ENCODE peak calls at places on chromosomes 13 and 19, in five cellular contexts. C is heart left ventricle, Y is upper lobe of right lung, U is heart right ventricle, O is aorta. X is an unnamed sample.

GRCh38 chr19:23801798-23802197 is 43.1 kb upstream of the ZNF681 start:
- DNase-seq in C (no peak), Y (no peak), U (no peak), O (no peak), X (no peak)

GRCh38 chr19:19406878-19407639 is 1.6 kb downstream of the GATAD2A start:
- DNase-seq in C (peak; percentile 46), Y (no peak), U (no peak), O (no peak), X (peak; percentile 60)

GRCh38 chr13:111976474-111977183 is 90.3 kb upstream of the SOX1 start:
- DNase-seq in C (no peak), Y (no peak), U (no peak), O (no peak), X (no peak)

GRCh38 chr13:25922373-25922772 is 129.4 kb downstream of the SHISA2 start:
- DNase-seq in C (no peak), Y (no peak), U (no peak), O (no peak), X (no peak)

GRCh38 chr13:108463365-108463764 is 166.0 kb upstream of the MYO16 start:
- DNase-seq in C (no peak), Y (no peak), U (no peak), O (no peak), X (no peak)

GRCh38 chr13:80168089-80168850 is 172.7 kb downstream of the SPRY2 start:
- DNase-seq in C (peak; percentile 28), Y (no peak), U (no peak), O (no peak), X (no peak)

GRCh38 chr13:114049026-114049425 is 75.2 kb upstream of the C13orf46 start:
- DNase-seq in C (peak; percentile 22), Y (no peak), U (no peak), O (no peak), X (peak; percentile 59)

GRCh38 chr19:11203194-11204075 is 6.1 kb upstream of the KANK2 start:
- DNase-seq in C (peak; percentile 89), Y (peak; percentile 82), U (peak; percentile 87), O (peak; percentile 94), X (no peak)

GRCh38 chr19:35729021-35729420 is 11.2 kb downstream of the KMT2B start:
- DNase-seq in C (no peak), Y (peak; percentile 61), U (no peak), O (no peak), X (no peak)

GRCh38 chr13:26707122-26708006 is 53.2 kb downstream of the GPR12 start:
- DNase-seq in C (peak; percentile 33), Y (no peak), U (peak; percentile 36), O (no peak), X (peak; percentile 60)

GRCh38 chr13:36745436-36745835 is 71.6 kb downstream of the SERTM1 start:
- DNase-seq in C (no peak), Y (no peak), U (no peak), O (no peak), X (no peak)

GRCh38 chr13:70798385-70798784 is 690.1 kb upstream of the KLHL1 start:
- DNase-seq in C (no peak), Y (no peak), U (no peak), O (no peak), X (no peak)

GRCh38 chr13:40401911-40402776 is 264.3 kb downstream of the FOXO1 start:
- DNase-seq in C (peak; percentile 97), Y (peak; percentile 95), U (peak; percentile 95), O (peak; percentile 97), X (peak; percentile 13)

GRCh38 chr13:111908391-111908790 is 158.6 kb upstream of the SOX1 start:
- DNase-seq in C (no peak), Y (no peak), U (no peak), O (peak; percentile 62), X (no peak)

GRCh38 chr19:2274937-2275535 is 6.9 kb downstream of the PEAK3 start:
- DNase-seq in C (peak; percentile 79), Y (peak; percentile 82), U (peak; percentile 68), O (peak; percentile 87), X (peak; percentile 44)

GRCh38 chr19:1171755-1172352 is 2.2 kb downstream of the SBNO2 start:
- DNase-seq in C (no peak), Y (no peak), U (no peak), O (no peak), X (no peak)

GRCh38 chr13:44703371-44703770 is 127.2 kb upstream of the TSC22D1 start:
- DNase-seq in C (no peak), Y (no peak), U (no peak), O (no peak), X (no peak)

GRCh38 chr13:31038834-31039552 is 106.5 kb downstream of the TEX26 start:
- DNase-seq in C (no peak), Y (no peak), U (no peak), O (no peak), X (no peak)

GRCh38 chr13:63381078-63381859 is 1965.6 kb upstream of the PCDH20 start:
- DNase-seq in C (no peak), Y (no peak), U (no peak), O (no peak), X (no peak)

GRCh38 chr13:100550433-100550832 is 38.2 kb downstream of the GGACT start:
- DNase-seq in C (no peak), Y (peak; percentile 42), U (peak; percentile 23), O (no peak), X (no peak)

GRCh38 chr13:57063007-57063406 is 77.7 kb upstream of the PRR20A start:
- DNase-seq in C (no peak), Y (no peak), U (no peak), O (no peak), X (no peak)

GRCh38 chr13:99505814-99506269 is 4.6 kb downstream of the TM9SF2 start:
- DNase-seq in C (no peak), Y (no peak), U (no peak), O (no peak), X (no peak)

GRCh38 chr19:52214241-52214640 is 24.4 kb downstream of the PPP2R1A start:
- DNase-seq in C (no peak), Y (no peak), U (no peak), O (peak; percentile 39), X (no peak)

GRCh38 chr13:83975668-83976165 is 93.4 kb upstream of the SLITRK1 start:
- DNase-seq in C (no peak), Y (no peak), U (no peak), O (no peak), X (no peak)

GRCh38 chr13:76730220-76730619 is 156.0 kb downstream of the KCTD12 start:
- DNase-seq in C (no peak), Y (no peak), U (no peak), O (no peak), X (no peak)

GRCh38 chr13:50334944-50335343 is 319.7 kb downstream of the KCNRG start:
- DNase-seq in C (no peak), Y (no peak), U (no peak), O (no peak), X (no peak)
- H3K9me3 ChIP-seq in C (no peaks in the 10 kb centered on the region), Y (no peaks in the 10 kb centered on the region), U (no peaks in the 10 kb centered on the region), O (no peaks in the 10 kb centered on the region), X (no peaks in the 10 kb centered on the region)

DNA sequence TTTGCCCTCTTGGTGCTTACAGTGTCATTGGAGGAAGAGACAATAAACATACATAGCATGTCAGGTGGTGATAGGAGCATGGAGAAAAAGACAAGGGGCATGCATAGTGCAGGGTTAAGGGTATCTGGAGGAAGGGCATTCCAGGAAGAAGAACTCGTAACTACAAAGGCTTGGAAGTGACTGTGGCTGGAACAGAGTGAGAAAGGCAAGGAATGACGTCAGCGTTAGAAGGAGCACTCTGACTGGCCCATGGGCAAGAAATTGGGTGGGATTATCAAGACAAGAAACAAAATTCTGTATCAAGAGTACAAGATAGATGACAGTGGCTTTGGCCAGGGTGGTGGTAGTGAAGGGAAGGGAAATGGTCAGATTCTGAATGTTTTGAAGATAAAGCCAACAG is 11.2 kb downstream of the SMIM17 start:
- DNase-seq in C (no peak), Y (no peak), U (no peak), O (no peak), X (no peak)
- H3K9me3 ChIP-seq in C (peaks cover 18% of the 10 kb centered on the region), Y (peaks cover 4% of the 10 kb centered on the region), U (no peaks in the 10 kb centered on the region), O (peaks cover 2% of the 10 kb centered on the region), X (peaks cover 16% of the 10 kb centered on the region)

GRCh38 chr13:19567820-19568534 is 6.6 kb upstream of the TPTE2 start:
- DNase-seq in C (no peak), Y (no peak), U (no peak), O (no peak), X (no peak)
- H3K9me3 ChIP-seq in C (no peaks in the 10 kb centered on the region), Y (no peaks in the 10 kb centered on the region), U (no peaks in the 10 kb centered on the region), O (peaks cover 4% of the 10 kb centered on the region), X (no peaks in the 10 kb centered on the region)

DNA sequence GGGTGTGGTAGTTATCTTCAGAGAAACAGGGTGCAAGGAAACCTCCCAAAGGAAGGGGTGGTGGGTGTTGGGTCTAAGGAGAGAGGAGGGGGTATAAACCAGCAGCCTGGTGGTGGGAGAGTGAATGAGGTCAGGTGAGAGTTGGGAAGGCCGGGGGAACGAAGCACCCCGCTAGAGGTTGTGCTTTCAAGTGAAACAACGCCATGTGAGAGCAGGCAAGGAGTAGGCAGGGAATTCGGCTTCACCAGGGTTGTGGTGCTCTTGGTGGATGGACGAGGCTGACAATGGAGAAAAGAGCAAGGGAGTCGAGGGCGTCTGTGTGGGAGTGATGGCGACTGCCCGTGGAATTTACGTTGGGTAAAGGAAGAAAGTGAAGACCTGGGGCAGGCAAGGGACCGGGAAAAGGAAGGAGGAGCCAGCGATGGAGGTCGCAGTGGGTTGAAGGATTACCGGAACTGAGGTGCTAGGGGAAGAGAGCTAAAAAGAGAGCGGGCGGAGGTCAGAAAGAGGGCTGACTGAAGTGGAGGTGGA is 2.1 kb upstream of the MLNR start:
- DNase-seq in C (no peak), Y (no peak), U (no peak), O (no peak), X (no peak)
- H3K9me3 ChIP-seq in C (no peaks in the 10 kb centered on the region), Y (no peaks in the 10 kb centered on the region), U (no peaks in the 10 kb centered on the region), O (no peaks in the 10 kb centered on the region), X (no peaks in the 10 kb centered on the region)

GRCh38 chr13:61760102-61760501 is 344.5 kb upstream of the PCDH20 start:
- DNase-seq in C (no peak), Y (no peak), U (no peak), O (no peak), X (no peak)
- H3K9me3 ChIP-seq in C (peaks cover 22% of the 10 kb centered on the region), Y (peaks cover 5% of the 10 kb centered on the region), U (no peaks in the 10 kb centered on the region), O (no peaks in the 10 kb centered on the region), X (no peaks in the 10 kb centered on the region)

GRCh38 chr19:32928806-32929205 is 43.0 kb downstream of the CEP89 start:
- DNase-seq in C (no peak), Y (no peak), U (no peak), O (no peak), X (no peak)
- H3K9me3 ChIP-seq in C (no peaks in the 10 kb centered on the region), Y (no peaks in the 10 kb centered on the region), U (no peaks in the 10 kb centered on the region), O (peaks cover 4% of the 10 kb centered on the region), X (no peaks in the 10 kb centered on the region)

DNA sequence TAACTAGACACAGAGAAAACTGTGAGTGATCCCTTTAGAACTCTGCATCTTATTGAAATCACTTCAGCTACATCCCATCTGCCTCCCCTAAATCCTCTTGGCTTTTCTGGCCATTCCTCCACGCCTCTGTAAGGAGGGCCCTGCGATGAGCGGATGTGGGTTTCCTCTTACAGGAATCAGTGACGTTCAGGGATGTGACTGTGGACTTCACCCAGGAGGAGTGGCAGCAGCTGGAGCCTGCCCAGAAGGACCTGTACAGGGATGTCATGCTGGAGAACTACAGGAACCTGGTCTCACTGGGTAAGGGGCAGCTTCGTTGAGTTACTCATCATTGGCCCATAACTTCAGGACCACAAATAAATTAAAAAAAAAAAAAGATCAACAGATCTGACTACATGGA is 18.5 kb downstream of the ZNF71 start:
- DNase-seq in C (no peak), Y (no peak), U (no peak), O (peak; percentile 38), X (no peak)
- H3K9me3 ChIP-seq in C (peaks cover 87% of the 10 kb centered on the region), Y (peaks cover 33% of the 10 kb centered on the region), U (no peaks in the 10 kb centered on the region), O (peaks cover 41% of the 10 kb centered on the region), X (peaks cover 51% of the 10 kb centered on the region)